ENCODE peak calls at places on chromosomes 12 and 14, in four cellular contexts. A is HepG2, J is K562, G is GM12878. B is an unnamed sample.

GRCh38 chr12:16421806-16422205 is 74.4 kb downstream of the MGST1 start:
- DNase-seq in A (no peak), J (no peak), G (no peak), B (no peak)

GRCh38 chr12:99911076-99911475 is 73.7 kb downstream of the ANKS1B start:
- DNase-seq in A (peak), J (no peak), G (no peak), B (no peak)

GRCh38 chr12:76186507-76186906 is 102.0 kb upstream of the NAP1L1 start:
- DNase-seq in A (no peak), J (no peak), G (no peak), B (no peak)

GRCh38 chr12:55745361-55746146 is 2.6 kb downstream of the GDF11 start:
- DNase-seq in A (peak), J (peak), G (no peak), B (peak)

GRCh38 chr12:105920161-105920684 is 218.5 kb downstream of the NUAK1 start:
- DNase-seq in A (no peak), J (no peak), G (no peak), B (no peak)

GRCh38 chr12:123076604-123077297 is 74.1 kb downstream of the PITPNM2 start:
- DNase-seq in A (no peak), J (no peak), G (no peak), B (no peak)

GRCh38 chr14:100533647-100534485 is 53.4 kb downstream of the BEGAIN start:
- DNase-seq in A (no peak), J (no peak), G (no peak), B (no peak)

GRCh38 chr12:5588231-5588995 is 156.5 kb downstream of the NTF3 start:
- DNase-seq in A (no peak), J (no peak), G (no peak), B (no peak)

GRCh38 chr12:2479866-2480510 is 314.8 kb upstream of the FKBP4 start:
- DNase-seq in A (no peak), J (no peak), G (no peak), B (no peak)

GRCh38 chr12:49923035-49923644 is 19.4 kb upstream of the FAIM2 start:
- DNase-seq in A (no peak), J (no peak), G (no peak), B (no peak)

GRCh38 chr12:71430756-71431155 is 8.8 kb upstream of the LGR5 start:
- DNase-seq in A (no peak), J (no peak), G (no peak), B (no peak)

DNA sequence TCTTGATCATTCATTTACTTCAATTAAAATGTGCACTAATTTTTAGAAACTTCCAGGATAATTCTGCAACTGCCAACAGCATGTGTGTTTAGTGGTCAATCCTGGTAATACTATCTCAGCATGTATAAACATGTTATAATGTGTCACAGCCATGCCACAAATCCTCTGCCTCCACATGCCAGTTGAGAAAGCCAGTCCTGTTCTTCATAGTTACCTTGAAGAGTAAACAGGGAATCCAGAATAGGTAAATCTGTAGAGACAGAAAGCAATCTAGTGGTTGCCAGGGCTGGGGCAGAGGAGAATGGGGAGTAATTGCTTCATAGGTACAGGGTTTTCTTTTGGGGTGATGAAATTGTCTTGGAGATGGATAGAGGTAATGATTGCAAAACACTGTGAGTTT is 85.9 kb downstream of the ARMH4 start:
- DNase-seq in A (no peak), J (no peak), G (no peak), B (no peak)
- TF ChIP-seq TARDBP in A (no peak), J (no peak), G (no peak), B (no peak)

DNA sequence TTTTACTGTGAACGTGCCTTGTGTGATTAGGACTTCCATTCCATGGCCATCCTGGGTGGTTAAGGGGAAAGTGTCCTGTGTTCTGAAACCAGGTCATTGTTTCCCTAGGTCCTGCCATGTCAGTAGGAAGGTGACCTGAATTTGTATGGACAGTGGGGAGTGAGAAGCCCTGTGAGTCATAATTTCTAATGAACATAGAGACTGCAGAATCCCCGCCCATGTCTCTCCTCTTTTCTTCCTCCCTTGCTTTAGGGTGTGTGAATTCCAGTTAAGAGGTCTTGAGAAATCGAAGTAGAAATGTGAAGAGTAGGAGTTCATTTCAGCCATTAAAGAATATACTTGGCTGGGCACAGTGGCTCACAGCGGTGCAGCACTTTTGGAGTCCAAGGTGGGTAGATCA is 8.1 kb downstream of the TTC9 start:
- DNase-seq in A (no peak), J (no peak), G (no peak), B (no peak)
- TF ChIP-seq FOXK2 in A (no peak), J (no peak), G (no peak), B (no peak)

GRCh38 chr14:56903304-56904021 is 93.2 kb upstream of the OTX2 start:
- DNase-seq in A (no peak), J (no peak), G (no peak), B (no peak)

GRCh38 chr14:56902413-56902812 is 92.1 kb upstream of the OTX2 start:
- DNase-seq in A (no peak), J (no peak), G (no peak), B (no peak)

GRCh38 chr14:56899829-56900228 is 89.5 kb upstream of the OTX2 start:
- DNase-seq in A (no peak), J (no peak), G (no peak), B (no peak)

DNA sequence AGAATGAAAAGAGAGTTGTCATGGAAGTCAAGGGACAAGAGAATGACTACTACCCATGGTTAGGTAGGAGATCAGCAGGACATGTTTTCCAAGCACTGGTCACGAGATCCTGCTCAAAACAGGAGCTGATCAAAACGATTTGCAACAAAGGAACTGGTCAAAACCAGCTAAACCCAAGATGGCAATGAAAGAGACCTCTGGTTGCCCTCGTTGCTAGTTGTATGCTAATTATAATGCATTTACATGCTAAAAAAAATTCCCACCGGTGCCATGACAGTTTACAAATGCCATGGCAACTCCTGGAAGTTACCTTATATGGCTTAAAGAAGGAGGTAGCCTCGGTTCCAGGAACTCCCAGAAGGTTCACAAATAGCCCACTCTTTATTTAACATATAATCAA is 95.0 kb upstream of the OTX2 start:
- DNase-seq in A (no peak), J (no peak), G (no peak), B (no peak)
- TF ChIP-seq BHLHE40 in A (no peak), J (no peak), G (no peak), B (no peak)

GRCh38 chr14:95759952-95760351 is 46.0 kb upstream of the TCL1A start:
- DNase-seq in A (no peak), J (no peak), G (no peak), B (no peak)
- TF ChIP-seq TARDBP in A (no peak), J (no peak), G (no peak), B (no peak)

GRCh38 chr12:12877789-12878455 is 13.4 kb upstream of the GPRC5A start:
- DNase-seq in A (no peak), J (no peak), G (no peak), B (peak)

GRCh38 chr12:12882288-12882687 is 9.1 kb upstream of the GPRC5A start:
- DNase-seq in A (no peak), J (no peak), G (no peak), B (no peak)

GRCh38 chr12:12880537-12880936 is 10.8 kb upstream of the GPRC5A start:
- DNase-seq in A (no peak), J (no peak), G (no peak), B (no peak)

GRCh38 chr12:12883369-12884001 is 7.9 kb upstream of the GPRC5A start:
- DNase-seq in A (peak), J (peak), G (no peak), B (no peak)

GRCh38 chr12:12881495-12881894 is 9.9 kb upstream of the GPRC5A start:
- DNase-seq in A (peak), J (no peak), G (no peak), B (no peak)
- TF ChIP-seq FOXK2 in A (no peak), J (no peak), G (no peak), B (no peak)

GRCh38 chr12:19085090-19085489 is 44.4 kb upstream of the PLEKHA5 start:
- DNase-seq in A (no peak), J (no peak), G (no peak), B (no peak)
- TF ChIP-seq BHLHE40 in A (no peak), J (no peak), G (no peak), B (no peak)

DNA sequence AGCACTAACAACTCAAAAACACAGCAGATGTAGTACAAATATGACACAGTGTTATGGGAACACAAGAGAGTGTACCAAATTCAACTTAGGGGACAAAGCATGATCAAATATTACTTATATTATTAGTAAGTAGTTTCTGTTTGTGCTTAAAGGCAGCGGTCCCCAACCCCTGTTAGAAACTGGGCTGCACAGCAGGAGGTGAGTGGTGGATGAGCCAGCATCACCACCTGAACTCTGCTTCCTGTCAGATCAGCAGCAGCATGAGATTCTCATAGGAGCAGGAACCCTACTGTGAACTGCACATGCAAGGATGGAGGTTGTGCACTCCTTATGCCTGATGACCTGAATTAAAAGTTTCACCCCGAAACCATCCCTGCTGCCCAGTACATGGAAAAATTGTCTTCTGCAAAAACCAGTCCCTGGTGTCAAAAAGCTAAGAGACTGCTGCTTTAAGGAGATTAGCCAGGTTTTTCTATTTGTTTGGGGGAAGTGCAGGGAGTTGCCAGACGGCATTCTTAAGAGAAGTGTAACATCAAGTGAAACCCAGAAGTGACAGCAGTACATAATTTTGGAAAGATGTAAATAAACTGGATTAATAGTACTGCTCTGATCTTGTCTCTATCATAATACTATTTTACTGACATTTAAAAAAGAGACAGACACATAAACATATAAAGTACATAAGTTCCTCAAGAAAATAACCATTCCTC is 26.7 kb downstream of the GTF2A1 start:
- DNase-seq in A (no peak), J (no peak), G (no peak), B (no peak)
- TF ChIP-seq TARDBP in A (no peak), J (no peak), G (no peak), B (no peak)

DNA sequence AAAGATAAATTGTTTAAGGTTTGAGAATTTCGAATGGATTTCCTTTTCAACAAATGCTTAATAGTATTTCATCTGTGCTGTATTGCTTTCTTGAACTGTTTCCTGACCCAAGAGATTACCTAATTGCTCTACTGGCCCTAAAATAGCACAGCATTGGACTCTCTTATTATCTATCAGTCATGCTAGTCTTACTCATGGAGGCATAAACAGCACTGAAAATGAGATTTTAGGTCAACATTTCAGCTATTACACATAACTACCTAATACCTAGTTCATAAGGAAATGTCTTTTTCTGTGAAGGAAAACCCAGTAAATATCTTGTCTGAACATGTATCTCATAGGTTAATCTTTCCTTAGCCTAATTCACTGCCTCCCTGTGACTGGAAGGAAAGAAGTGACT is 4.3 kb upstream of the ABCD2 start:
- DNase-seq in A (no peak), J (no peak), G (no peak), B (no peak)
- TF ChIP-seq FOXK2 in A (no peak), J (no peak), G (no peak), B (no peak)

GRCh38 chr14:94656043-94656442 is 43.9 kb downstream of the SERPINA3 start:
- DNase-seq in A (no peak), J (no peak), G (no peak), B (no peak)
- TF ChIP-seq BHLHE40 in A (no peak), J (no peak), G (no peak), B (no peak)

B was measured in HEK293T.